ENCODE peak calls at places on chromosome 13, in five cellular contexts. X is OCI-LY7, T is psoas muscle, A is adrenal gland, I is A549. M is an unnamed sample.

GRCh38 chr13:95784161-95784880 is 107.4 kb downstream of the DNAJC3 start:
- DNase-seq in X (no peak), T (no peak), A (no peak), I (peak; percentile 4), M (no peak)

GRCh38 chr13:35143123-35143522 is 201.1 kb downstream of the NBEA start:
- DNase-seq in X (no peak), T (no peak), A (no peak), I (no peak), M (no peak)

GRCh38 chr13:35164324-35164932 is 222.4 kb downstream of the NBEA start:
- DNase-seq in X (peak; percentile 56), T (no peak), A (no peak), I (peak; percentile 2), M (no peak)

GRCh38 chr13:40146586-40147240 is 491.3 kb downstream of the COG6 start:
- DNase-seq in X (peak; percentile 47), T (no peak), A (no peak), I (no peak), M (no peak)

GRCh38 chr13:114109646-114110045 is 22.8 kb downstream of the RASA3 start:
- DNase-seq in X (no peak), T (peak; percentile 81), A (peak; percentile 13), I (no peak), M (no peak)

GRCh38 chr13:46057251-46058015 is 4.9 kb upstream of the ZC3H13 start:
- DNase-seq in X (no peak), T (no peak), A (no peak), I (no peak), M (no peak)

GRCh38 chr13:64758520-64758919 is 2471.6 kb downstream of the PCDH9 start:
- DNase-seq in X (no peak), T (no peak), A (no peak), I (no peak), M (no peak)

GRCh38 chr13:28047784-28048388 is 52.5 kb downstream of the FLT3 start:
- DNase-seq in X (peak; percentile 72), T (no peak), A (no peak), I (peak; percentile 4), M (no peak)

GRCh38 chr13:107457686-107458085 is 757.6 kb downstream of the LIG4 start:
- DNase-seq in X (no peak), T (no peak), A (no peak), I (no peak), M (no peak)

GRCh38 chr13:103898481-103898880 is 832.3 kb upstream of the SLC10A2 start:
- DNase-seq in X (no peak), T (no peak), A (no peak), I (no peak), M (no peak)
- TF ChIP-seq CTCF in X (no peak), T (no peak), A (no peak), I (no peak), M (no peak)

DNA sequence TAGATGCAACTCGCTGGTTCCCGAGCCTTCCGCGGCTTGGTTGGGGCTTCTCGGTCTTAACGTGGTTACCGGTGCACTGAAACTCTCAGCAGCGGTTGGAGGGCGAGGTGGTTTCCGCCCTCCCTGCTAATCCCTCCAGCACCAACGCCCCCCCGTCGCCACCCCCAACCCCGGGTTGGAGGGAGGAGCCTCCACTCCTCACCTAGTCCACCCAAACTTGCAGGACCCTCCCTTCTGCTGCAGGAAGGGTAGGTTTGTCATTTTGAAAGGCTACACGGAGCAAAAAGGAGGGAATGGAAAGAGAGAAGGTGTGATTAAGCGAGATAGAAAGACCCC is 465.0 kb downstream of the ITGBL1 start:
- DNase-seq in X (no peak), T (no peak), A (no peak), I (no peak), M (no peak)
- H3K4me3 ChIP-seq in X (no peak overlapping the region), T (no peak overlapping the region), A (no peak overlapping the region), I (no peak overlapping the region), M (no peak overlapping the region)

DNA sequence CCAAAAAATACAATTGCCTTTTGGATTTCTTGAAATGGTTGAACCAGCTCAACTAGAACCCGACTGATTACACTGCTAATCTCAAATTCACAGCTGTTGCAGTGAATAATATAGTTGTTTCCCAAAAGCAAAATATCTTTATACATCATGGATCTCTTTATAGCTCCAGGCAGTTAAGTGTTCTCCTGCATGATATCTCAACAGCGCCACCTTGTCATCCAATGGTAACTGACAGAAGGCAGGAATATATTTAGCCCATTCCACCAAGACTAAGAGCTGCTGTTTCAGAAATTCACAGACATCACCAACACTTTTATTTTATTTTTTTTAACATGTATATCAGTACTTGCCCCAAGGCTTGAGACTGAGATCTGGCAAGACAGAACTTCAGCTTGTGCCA is 1141.0 kb upstream of the PRR20A start:
- DNase-seq in X (no peak), T (no peak), A (no peak), I (no peak), M (no peak)
- TF ChIP-seq CTCF in X (peak; percentile 14), T (no peak), A (no peak), I (no peak), M (no peak)

GRCh38 chr13:110306340-110306959 is 507 bp downstream of the COL4A1 start:
- DNase-seq in X (no peak), T (no peak), A (no peak), I (no peak), M (no peak)

GRCh38 chr13:110306960-110307696 is at the start of the genes COL4A1 and COL4A2:
- DNase-seq in X (no peak), T (peak; percentile 86), A (peak; percentile 58), I (no peak), M (no peak)

GRCh38 chr13:110305001-110305400 is 2.0 kb downstream of the COL4A1 start:
- DNase-seq in X (no peak), T (no peak), A (no peak), I (no peak), M (no peak)

GRCh38 chr13:110305544-110305943 is 1.4 kb downstream of the COL4A1 start:
- DNase-seq in X (no peak), T (no peak), A (no peak), I (no peak), M (no peak)

DNA sequence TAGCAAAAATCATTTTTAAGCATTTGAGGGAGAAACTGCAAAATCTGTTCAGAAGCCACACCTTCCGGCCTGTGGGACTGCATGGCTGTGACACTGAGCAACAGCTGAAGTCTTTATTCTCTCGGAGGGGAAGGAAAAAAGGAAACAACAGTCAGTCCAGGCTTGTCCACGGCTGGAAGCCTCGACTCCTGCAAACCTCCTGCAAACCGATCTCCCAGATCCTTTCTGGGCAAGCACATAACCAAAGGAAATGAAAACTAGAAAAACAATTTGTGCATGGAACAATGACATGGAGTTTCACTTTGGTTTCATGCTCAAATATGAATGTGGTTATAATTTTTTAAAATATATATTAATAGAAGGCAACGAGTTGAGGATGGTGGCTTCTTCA is 1.0 kb downstream of the COL4A1 start:
- DNase-seq in X (no peak), T (no peak), A (no peak), I (no peak), M (no peak)
- H3K4me3 ChIP-seq in X (no peak overlapping the region), T (peak overlapping the region; percentile 77), A (no peak overlapping the region), I (peak overlapping the region; percentile 92), M (no peak overlapping the region)